ENCODE peak calls at places on chromosomes 13 and 19, in five cellular contexts. One of them, this sample, is unnamed.

GRCh38 chr13:60590775-60591174 is 193.8 kb downstream of the TDRD3 start:
- DNase-seq in HepG2: no peak
- DNase-seq in A549: no peak
- DNase-seq in H1: no peak
- DNase-seq in K562: no peak
- DNase-seq in this sample: no peak

GRCh38 chr13:107851670-107852460 is 363.5 kb downstream of the LIG4 start:
- DNase-seq in HepG2: no peak
- DNase-seq in H1: no peak
- DNase-seq in A549: no peak
- DNase-seq in K562: peak; percentile 15
- DNase-seq in this sample: peak; percentile 51

GRCh38 chr13:75637101-75637774 is 1.1 kb downstream of the LMO7 start:
- DNase-seq in H1: no peak
- DNase-seq in K562: no peak
- DNase-seq in A549: no peak
- DNase-seq in HepG2: no peak
- DNase-seq in this sample: no peak

GRCh38 chr13:48125794-48126228 is 30.9 kb upstream of the MED4 start:
- DNase-seq in K562: no peak
- DNase-seq in H1: no peak
- DNase-seq in HepG2: peak; percentile 25
- DNase-seq in A549: no peak
- DNase-seq in this sample: no peak

GRCh38 chr13:53357582-53357981 is 329.0 kb downstream of the OLFM4 start:
- DNase-seq in H1: no peak
- DNase-seq in K562: no peak
- DNase-seq in HepG2: no peak
- DNase-seq in A549: no peak
- DNase-seq in this sample: no peak

GRCh38 chr19:15684828-15685227 is 11.9 kb downstream of the CYP4F12 start:
- DNase-seq in K562: peak; percentile 23
- DNase-seq in H1: no peak
- DNase-seq in HepG2: no peak
- DNase-seq in A549: no peak
- DNase-seq in this sample: no peak

GRCh38 chr19:45173816-45174215 is 4.2 kb downstream of the TRAPPC6A start:
- DNase-seq in H1: no peak
- DNase-seq in A549: no peak
- DNase-seq in K562: no peak
- DNase-seq in HepG2: no peak
- DNase-seq in this sample: peak; percentile 79

GRCh38 chr19:1159864-1160595 is 14.0 kb downstream of the SBNO2 start:
- DNase-seq in K562: no peak
- DNase-seq in HepG2: no peak
- DNase-seq in H1: no peak
- DNase-seq in A549: no peak
- DNase-seq in this sample: no peak

GRCh38 chr19:1259873-1260748 is 9.0 kb upstream of the CIRBP start:
- DNase-seq in A549: no peak
- DNase-seq in K562: no peak
- DNase-seq in H1: no peak
- DNase-seq in HepG2: no peak
- DNase-seq in this sample: no peak

GRCh38 chr19:3494051-3494450 is 6.4 kb downstream of the DOHH start:
- DNase-seq in A549: peak; percentile 80
- DNase-seq in K562: peak; percentile 32
- DNase-seq in H1: peak; percentile 88
- DNase-seq in HepG2: no peak
- DNase-seq in this sample: no peak

GRCh38 chr19:38769635-38770211 is 3.6 kb downstream of the LGALS7 start:
- DNase-seq in HepG2: no peak
- DNase-seq in H1: peak; percentile 93
- DNase-seq in A549: peak; percentile 77
- DNase-seq in K562: peak; percentile 71
- DNase-seq in this sample: peak; percentile 38

GRCh38 chr13:79457948-79458347 is 23.0 kb upstream of the NDFIP2 start:
- DNase-seq in A549: no peak
- DNase-seq in K562: peak; percentile 67
- DNase-seq in HepG2: no peak
- DNase-seq in H1: no peak
- DNase-seq in this sample: peak; percentile 91

GRCh38 chr13:51347099-51347498 is 7.6 kb downstream of the SERPINE3 start:
- DNase-seq in HepG2: no peak
- DNase-seq in A549: no peak
- DNase-seq in H1: no peak
- DNase-seq in K562: no peak
- DNase-seq in this sample: no peak

GRCh38 chr19:45171211-45171623 is 6.8 kb downstream of the TRAPPC6A start:
- DNase-seq in HepG2: no peak
- DNase-seq in K562: peak; percentile 77
- DNase-seq in H1: no peak
- DNase-seq in A549: no peak
- DNase-seq in this sample: no peak

GRCh38 chr19:49911381-49912145 is 14.9 kb upstream of the IL4I1 start:
- DNase-seq in K562: no peak
- DNase-seq in H1: no peak
- DNase-seq in HepG2: no peak
- DNase-seq in A549: no peak
- DNase-seq in this sample: peak; percentile 52

GRCh38 chr13:27792393-27793218 is at the start of gene GSX1:
- DNase-seq in A549: peak; percentile 13
- DNase-seq in HepG2: peak; percentile 18
- DNase-seq in H1: peak; percentile 87
- DNase-seq in K562: peak; percentile 21
- DNase-seq in this sample: peak; percentile 63

GRCh38 chr19:14516746-14517438 is 1.3 kb downstream of the DNAJB1 start:
- DNase-seq in A549: no peak
- DNase-seq in HepG2: no peak
- DNase-seq in H1: no peak
- DNase-seq in K562: no peak
- DNase-seq in this sample: no peak

GRCh38 chr13:53052675-53053074 is 24.1 kb downstream of the OLFM4 start:
- DNase-seq in H1: no peak
- DNase-seq in A549: no peak
- DNase-seq in HepG2: no peak
- DNase-seq in K562: no peak
- DNase-seq in this sample: no peak

GRCh38 chr13:108615241-108615640 is 14.2 kb upstream of the MYO16 start:
- DNase-seq in A549: no peak
- DNase-seq in HepG2: no peak
- DNase-seq in H1: no peak
- DNase-seq in K562: no peak
- DNase-seq in this sample: no peak

GRCh38 chr13:51332566-51333361 is 6.7 kb upstream of the SERPINE3 start:
- DNase-seq in A549: no peak
- DNase-seq in HepG2: no peak
- DNase-seq in K562: no peak
- DNase-seq in H1: no peak
- DNase-seq in this sample: no peak

GRCh38 chr19:33502991-33503790 is 18.4 kb downstream of the PEPD start:
- DNase-seq in H1: no peak
- DNase-seq in A549: no peak
- DNase-seq in K562: no peak
- DNase-seq in HepG2: no peak
- DNase-seq in this sample: no peak

GRCh38 chr19:3481241-3482090 is 1.1 kb upstream of the SMIM24 start:
- DNase-seq in HepG2: peak; percentile 47
- DNase-seq in K562: peak; percentile 33
- DNase-seq in A549: no peak
- DNase-seq in H1: no peak
- DNase-seq in this sample: no peak

GRCh38 chr19:48511800-48512503 is at the start of gene LMTK3:
- DNase-seq in A549: peak; percentile 75
- DNase-seq in HepG2: no peak
- DNase-seq in H1: peak; percentile 82
- DNase-seq in K562: peak; percentile 81
- DNase-seq in this sample: peak; percentile 56

GRCh38 chr13:25292301-25292700 is 5.0 kb upstream of the MTMR6 start:
- DNase-seq in HepG2: no peak
- DNase-seq in K562: peak; percentile 31
- DNase-seq in H1: no peak
- DNase-seq in A549: no peak
- DNase-seq in this sample: peak; percentile 47

GRCh38 chr19:50795665-50796073 is 5.5 kb downstream of the ACP4 start:
- DNase-seq in H1: no peak
- DNase-seq in HepG2: no peak
- DNase-seq in K562: peak; percentile 51
- DNase-seq in A549: no peak
- DNase-seq in this sample: no peak

GRCh38 chr19:57165846-57166245 is 1.4 kb downstream of the DUXA start:
- DNase-seq in A549: no peak
- DNase-seq in HepG2: no peak
- DNase-seq in K562: no peak
- DNase-seq in H1: no peak
- DNase-seq in this sample: no peak

GRCh38 chr19:15330801-15331418 is 1.4 kb downstream of the BRD4 start:
- DNase-seq in HepG2: no peak
- DNase-seq in K562: peak; percentile 37
- DNase-seq in A549: peak; percentile 51
- DNase-seq in H1: no peak
- DNase-seq in this sample: peak; percentile 89

GRCh38 chr13:59823495-59823894 is 340.2 kb downstream of the DIAPH3 start:
- DNase-seq in HepG2: no peak
- DNase-seq in A549: no peak
- DNase-seq in H1: no peak
- DNase-seq in K562: no peak
- DNase-seq in this sample: peak; percentile 77

GRCh38 chr19:19452241-19453128 is 47.0 kb downstream of the GATAD2A start:
- DNase-seq in A549: no peak
- DNase-seq in HepG2: no peak
- DNase-seq in H1: no peak
- DNase-seq in K562: no peak
- DNase-seq in this sample: no peak
- H3K27ac ChIP-seq in A549: no peak overlapping the region
- H3K27ac ChIP-seq in HepG2: no peak overlapping the region
- H3K27ac ChIP-seq in H1: peak overlapping the region; percentile 40
- H3K27ac ChIP-seq in K562: peak overlapping the region; percentile 22
- H3K27ac ChIP-seq in this sample: no peak overlapping the region

GRCh38 chr19:2345076-2345475 is 15.0 kb upstream of the TMPRSS9 start:
- DNase-seq in HepG2: no peak
- DNase-seq in K562: no peak
- DNase-seq in A549: no peak
- DNase-seq in H1: no peak
- DNase-seq in this sample: no peak

GRCh38 chr19:2342656-2343288 is 14.3 kb downstream of the SPPL2B start:
- DNase-seq in K562: no peak
- DNase-seq in A549: no peak
- DNase-seq in HepG2: no peak
- DNase-seq in H1: no peak
- DNase-seq in this sample: no peak

GRCh38 chr19:2343289-2343982 is 15.0 kb downstream of the SPPL2B start:
- DNase-seq in HepG2: no peak
- DNase-seq in H1: no peak
- DNase-seq in K562: no peak
- DNase-seq in A549: no peak
- DNase-seq in this sample: no peak

GRCh38 chr19:2344381-2344870 is 15.6 kb upstream of the TMPRSS9 start:
- DNase-seq in H1: no peak
- DNase-seq in A549: no peak
- DNase-seq in K562: no peak
- DNase-seq in HepG2: no peak
- DNase-seq in this sample: no peak

DNA sequence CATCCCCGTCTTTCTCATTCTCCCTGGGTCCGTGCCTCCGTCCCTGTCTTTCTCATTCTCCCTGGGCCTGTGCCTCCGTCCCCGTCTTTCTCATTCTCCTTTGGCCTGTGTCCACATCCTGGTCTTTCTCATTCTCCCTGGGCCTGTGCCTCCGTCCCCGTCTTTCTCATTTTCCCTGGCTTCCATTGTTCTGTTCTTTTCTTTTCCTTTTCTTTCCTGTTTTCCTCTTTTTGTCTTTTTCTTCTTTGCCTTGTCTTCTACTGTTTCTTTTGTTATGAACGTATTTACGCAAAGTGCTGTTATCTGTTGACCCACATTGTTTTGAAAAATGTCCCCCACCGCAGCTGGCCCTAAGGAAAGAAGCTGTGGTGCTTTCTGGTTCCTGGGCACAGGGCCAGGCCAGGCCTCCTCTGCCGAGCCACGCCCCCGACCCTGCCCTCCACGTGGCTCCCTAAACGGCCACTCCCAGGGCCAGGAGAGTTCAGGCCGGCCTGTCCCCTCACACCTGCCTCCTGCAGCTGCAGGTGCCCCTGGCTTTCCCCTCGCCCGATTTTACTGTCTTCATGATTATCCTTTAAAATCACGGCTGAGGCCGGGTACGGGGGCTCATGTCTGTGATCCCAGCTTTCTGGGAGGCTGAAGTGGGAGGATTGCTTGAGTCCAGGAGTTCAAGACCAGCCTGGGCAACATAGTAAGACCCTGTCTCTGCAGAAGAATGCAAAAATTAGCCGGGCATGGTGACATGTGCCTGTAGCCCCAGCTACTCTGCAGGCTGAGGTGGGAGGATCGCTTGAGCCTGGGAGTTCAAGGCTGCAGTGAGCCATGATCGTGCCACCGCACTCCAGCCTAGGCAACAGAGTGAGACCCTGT is 14.0 kb upstream of the TMPRSS9 start:
- DNase-seq in A549: no peak
- DNase-seq in HepG2: no peak
- DNase-seq in H1: no peak
- DNase-seq in K562: peak; percentile 90
- DNase-seq in this sample: no peak
- TF ChIP-seq MAFK in A549: no peak
- TF ChIP-seq MAFK in HepG2: no peak
- TF ChIP-seq MAFK in H1: no peak
- TF ChIP-seq MAFK in K562: no peak
- TF ChIP-seq MAFK in this sample: no peak

GRCh38 chr13:73956795-73957408 is 177.3 kb downstream of the KLF12 start:
- DNase-seq in A549: no peak
- DNase-seq in K562: no peak
- DNase-seq in H1: no peak
- DNase-seq in HepG2: no peak
- DNase-seq in this sample: no peak
- H3K27ac ChIP-seq in A549: no peak overlapping the region
- H3K27ac ChIP-seq in K562: no peak overlapping the region
- H3K27ac ChIP-seq in H1: no peak overlapping the region
- H3K27ac ChIP-seq in HepG2: no peak overlapping the region
- H3K27ac ChIP-seq in this sample: no peak overlapping the region

GRCh38 chr13:98999635-98999952 is 21.7 kb upstream of the DOCK9 start:
- DNase-seq in K562: no peak
- DNase-seq in HepG2: no peak
- DNase-seq in H1: no peak
- DNase-seq in A549: no peak
- DNase-seq in this sample: peak; percentile 19

GRCh38 chr13:99000137-99000536 is 22.3 kb upstream of the DOCK9 start:
- DNase-seq in K562: no peak
- DNase-seq in H1: no peak
- DNase-seq in HepG2: no peak
- DNase-seq in A549: no peak
- DNase-seq in this sample: no peak

GRCh38 chr13:99003851-99004471 is 26.1 kb upstream of the DOCK9 start:
- DNase-seq in HepG2: no peak
- DNase-seq in A549: no peak
- DNase-seq in H1: no peak
- DNase-seq in K562: no peak
- DNase-seq in this sample: no peak

GRCh38 chr13:99004931-99005330 is 27.1 kb upstream of the DOCK9 start:
- DNase-seq in K562: no peak
- DNase-seq in H1: no peak
- DNase-seq in A549: no peak
- DNase-seq in HepG2: no peak
- DNase-seq in this sample: no peak

GRCh38 chr13:99002191-99002710 is 24.4 kb upstream of the DOCK9 start:
- DNase-seq in HepG2: no peak
- DNase-seq in H1: no peak
- DNase-seq in K562: no peak
- DNase-seq in A549: no peak
- DNase-seq in this sample: no peak
- TF ChIP-seq MAFK in HepG2: no peak
- TF ChIP-seq MAFK in H1: no peak
- TF ChIP-seq MAFK in K562: no peak
- TF ChIP-seq MAFK in A549: no peak
- TF ChIP-seq MAFK in this sample: no peak

This sample was measured in IMR-90.